ENCODE peak calls at places on chromosome 3, in ten cellular contexts. One of them, this sample, is unnamed.

GRCh38 chr3:51955175-51955892 is at the start of gene GPR62:
- DNase-seq in mammary epithelial cell: no peak
- DNase-seq in ELR: no peak
- DNase-seq in foreskin fibroblast: no peak
- DNase-seq in AG08395: no peak
- DNase-seq in MCF 10A: no peak
- DNase-seq in NCI-H69: peak
- DNase-seq in NCI-H460: no peak
- DNase-seq in cardiac fibroblast: no peak
- DNase-seq in glutamatergic neuron: no peak
- DNase-seq in this sample: peak

GRCh38 chr3:10744098-10744465 is 71.9 kb upstream of the SLC6A11 start:
- DNase-seq in ELR: peak
- DNase-seq in NCI-H69: peak
- DNase-seq in cardiac fibroblast: no peak
- DNase-seq in MCF 10A: peak
- DNase-seq in NCI-H460: peak
- DNase-seq in foreskin fibroblast: no peak
- DNase-seq in glutamatergic neuron: peak
- DNase-seq in mammary epithelial cell: no peak
- DNase-seq in AG08395: no peak
- DNase-seq in this sample: peak

GRCh38 chr3:13588971-13589370 is 40.0 kb downstream of the FBLN2 start:
- DNase-seq in glutamatergic neuron: no peak
- DNase-seq in foreskin fibroblast: no peak
- DNase-seq in mammary epithelial cell: no peak
- DNase-seq in NCI-H460: no peak
- DNase-seq in MCF 10A: no peak
- DNase-seq in cardiac fibroblast: no peak
- DNase-seq in ELR: no peak
- DNase-seq in AG08395: no peak
- DNase-seq in NCI-H69: no peak
- DNase-seq in this sample: no peak

GRCh38 chr3:101851072-101851471 is 1.8 kb downstream of the NFKBIZ start:
- DNase-seq in NCI-H460: no peak
- DNase-seq in foreskin fibroblast: no peak
- DNase-seq in cardiac fibroblast: no peak
- DNase-seq in AG08395: no peak
- DNase-seq in ELR: peak
- DNase-seq in MCF 10A: no peak
- DNase-seq in glutamatergic neuron: no peak
- DNase-seq in NCI-H69: no peak
- DNase-seq in mammary epithelial cell: no peak
- DNase-seq in this sample: no peak

GRCh38 chr3:133964547-133964946 is 65.2 kb downstream of the SLCO2A1 start:
- DNase-seq in MCF 10A: no peak
- DNase-seq in NCI-H460: no peak
- DNase-seq in glutamatergic neuron: no peak
- DNase-seq in ELR: peak
- DNase-seq in NCI-H69: peak
- DNase-seq in cardiac fibroblast: no peak
- DNase-seq in foreskin fibroblast: no peak
- DNase-seq in AG08395: no peak
- DNase-seq in mammary epithelial cell: peak
- DNase-seq in this sample: peak

GRCh38 chr3:193016437-193016887 is 98.8 kb upstream of the MB21D2 start:
- DNase-seq in MCF 10A: peak
- DNase-seq in NCI-H460: no peak
- DNase-seq in ELR: no peak
- DNase-seq in foreskin fibroblast: peak
- DNase-seq in mammary epithelial cell: peak
- DNase-seq in cardiac fibroblast: peak
- DNase-seq in AG08395: no peak
- DNase-seq in glutamatergic neuron: no peak
- DNase-seq in NCI-H69: peak
- DNase-seq in this sample: no peak

GRCh38 chr3:167084566-167084965 is 295.5 kb downstream of the ZBBX start:
- DNase-seq in ELR: no peak
- DNase-seq in AG08395: no peak
- DNase-seq in foreskin fibroblast: no peak
- DNase-seq in MCF 10A: no peak
- DNase-seq in glutamatergic neuron: no peak
- DNase-seq in mammary epithelial cell: no peak
- DNase-seq in NCI-H69: no peak
- DNase-seq in NCI-H460: no peak
- DNase-seq in cardiac fibroblast: no peak
- DNase-seq in this sample: peak

GRCh38 chr3:168116279-168116678 is 20.6 kb upstream of the GOLIM4 start:
- DNase-seq in foreskin fibroblast: no peak
- DNase-seq in cardiac fibroblast: peak
- DNase-seq in AG08395: peak
- DNase-seq in glutamatergic neuron: no peak
- DNase-seq in ELR: no peak
- DNase-seq in NCI-H460: no peak
- DNase-seq in mammary epithelial cell: peak
- DNase-seq in MCF 10A: no peak
- DNase-seq in NCI-H69: peak
- DNase-seq in this sample: no peak

GRCh38 chr3:184110316-184110725 is 13.5 kb downstream of the HTR3E start:
- DNase-seq in MCF 10A: peak
- DNase-seq in NCI-H460: no peak
- DNase-seq in foreskin fibroblast: peak
- DNase-seq in mammary epithelial cell: peak
- DNase-seq in AG08395: no peak
- DNase-seq in glutamatergic neuron: no peak
- DNase-seq in cardiac fibroblast: no peak
- DNase-seq in NCI-H69: no peak
- DNase-seq in ELR: peak
- DNase-seq in this sample: peak

GRCh38 chr3:135908225-135908624 is 57.3 kb upstream of the PPP2R3A start:
- DNase-seq in cardiac fibroblast: no peak
- DNase-seq in MCF 10A: peak
- DNase-seq in foreskin fibroblast: no peak
- DNase-seq in NCI-H460: no peak
- DNase-seq in NCI-H69: no peak
- DNase-seq in AG08395: no peak
- DNase-seq in mammary epithelial cell: peak
- DNase-seq in glutamatergic neuron: no peak
- DNase-seq in ELR: peak
- DNase-seq in this sample: no peak

GRCh38 chr3:42019953-42020260 is 58.0 kb upstream of the ULK4 start:
- DNase-seq in cardiac fibroblast: no peak
- DNase-seq in ELR: no peak
- DNase-seq in MCF 10A: no peak
- DNase-seq in mammary epithelial cell: no peak
- DNase-seq in foreskin fibroblast: no peak
- DNase-seq in NCI-H460: no peak
- DNase-seq in AG08395: no peak
- DNase-seq in NCI-H69: no peak
- DNase-seq in glutamatergic neuron: no peak
- DNase-seq in this sample: no peak

GRCh38 chr3:16452265-16452664 is 61.2 kb downstream of the RFTN1 start:
- DNase-seq in glutamatergic neuron: no peak
- DNase-seq in cardiac fibroblast: no peak
- DNase-seq in foreskin fibroblast: peak
- DNase-seq in NCI-H460: no peak
- DNase-seq in NCI-H69: no peak
- DNase-seq in AG08395: peak
- DNase-seq in mammary epithelial cell: peak
- DNase-seq in MCF 10A: peak
- DNase-seq in ELR: peak
- DNase-seq in this sample: no peak

GRCh38 chr3:139222100-139222657 is 121.6 kb upstream of the MRPS22 start:
- DNase-seq in mammary epithelial cell: no peak
- DNase-seq in glutamatergic neuron: no peak
- DNase-seq in foreskin fibroblast: no peak
- DNase-seq in cardiac fibroblast: no peak
- DNase-seq in AG08395: no peak
- DNase-seq in NCI-H460: no peak
- DNase-seq in MCF 10A: no peak
- DNase-seq in ELR: no peak
- DNase-seq in NCI-H69: peak
- DNase-seq in this sample: no peak

GRCh38 chr3:77039606-77040553 is at the start of gene ROBO2:
- DNase-seq in ELR: peak
- DNase-seq in NCI-H69: peak
- DNase-seq in glutamatergic neuron: peak
- DNase-seq in MCF 10A: no peak
- DNase-seq in mammary epithelial cell: peak
- DNase-seq in foreskin fibroblast: peak
- DNase-seq in NCI-H460: no peak
- DNase-seq in AG08395: peak
- DNase-seq in cardiac fibroblast: peak
- DNase-seq in this sample: peak

GRCh38 chr3:13634615-13635014 is 85.7 kb downstream of the FBLN2 start:
- DNase-seq in foreskin fibroblast: no peak
- DNase-seq in AG08395: no peak
- DNase-seq in glutamatergic neuron: no peak
- DNase-seq in mammary epithelial cell: no peak
- DNase-seq in NCI-H460: no peak
- DNase-seq in NCI-H69: no peak
- DNase-seq in ELR: no peak
- DNase-seq in MCF 10A: no peak
- DNase-seq in cardiac fibroblast: no peak
- DNase-seq in this sample: no peak

GRCh38 chr3:122907471-122907870 is 112.6 kb downstream of the SLC49A4 start:
- DNase-seq in cardiac fibroblast: no peak
- DNase-seq in NCI-H460: no peak
- DNase-seq in MCF 10A: no peak
- DNase-seq in AG08395: no peak
- DNase-seq in NCI-H69: no peak
- DNase-seq in glutamatergic neuron: no peak
- DNase-seq in ELR: no peak
- DNase-seq in foreskin fibroblast: no peak
- DNase-seq in mammary epithelial cell: no peak
- DNase-seq in this sample: no peak

GRCh38 chr3:84965141-84965540 is 6.4 kb downstream of the CADM2 start:
- DNase-seq in mammary epithelial cell: no peak
- DNase-seq in MCF 10A: peak
- DNase-seq in ELR: no peak
- DNase-seq in AG08395: no peak
- DNase-seq in glutamatergic neuron: peak
- DNase-seq in foreskin fibroblast: no peak
- DNase-seq in NCI-H460: peak
- DNase-seq in cardiac fibroblast: no peak
- DNase-seq in NCI-H69: peak
- DNase-seq in this sample: peak

GRCh38 chr3:185880600-185880999 is 55.8 kb upstream of the IGF2BP2 start:
- DNase-seq in NCI-H69: no peak
- DNase-seq in mammary epithelial cell: peak
- DNase-seq in foreskin fibroblast: peak
- DNase-seq in ELR: peak
- DNase-seq in glutamatergic neuron: no peak
- DNase-seq in AG08395: no peak
- DNase-seq in cardiac fibroblast: no peak
- DNase-seq in NCI-H460: no peak
- DNase-seq in MCF 10A: no peak
- DNase-seq in this sample: no peak

GRCh38 chr3:40845447-40845846 is 320.7 kb downstream of the ZNF621 start:
- DNase-seq in foreskin fibroblast: no peak
- DNase-seq in NCI-H460: no peak
- DNase-seq in glutamatergic neuron: no peak
- DNase-seq in AG08395: no peak
- DNase-seq in cardiac fibroblast: no peak
- DNase-seq in NCI-H69: no peak
- DNase-seq in MCF 10A: peak
- DNase-seq in mammary epithelial cell: peak
- DNase-seq in ELR: no peak
- DNase-seq in this sample: no peak

GRCh38 chr3:177343122-177343521 is 145.8 kb upstream of the TBL1XR1 start:
- DNase-seq in ELR: no peak
- DNase-seq in NCI-H460: no peak
- DNase-seq in foreskin fibroblast: no peak
- DNase-seq in MCF 10A: no peak
- DNase-seq in glutamatergic neuron: no peak
- DNase-seq in cardiac fibroblast: no peak
- DNase-seq in AG08395: no peak
- DNase-seq in NCI-H69: no peak
- DNase-seq in mammary epithelial cell: no peak
- DNase-seq in this sample: no peak

GRCh38 chr3:146542179-146542578 is 2.2 kb downstream of the PLSCR1 start:
- DNase-seq in NCI-H460: no peak
- DNase-seq in cardiac fibroblast: peak
- DNase-seq in foreskin fibroblast: peak
- DNase-seq in ELR: peak
- DNase-seq in MCF 10A: peak
- DNase-seq in glutamatergic neuron: no peak
- DNase-seq in NCI-H69: no peak
- DNase-seq in mammary epithelial cell: peak
- DNase-seq in AG08395: no peak
- DNase-seq in this sample: no peak

GRCh38 chr3:186099178-186099577 is 9.7 kb downstream of the ETV5 start:
- DNase-seq in cardiac fibroblast: peak
- DNase-seq in NCI-H460: no peak
- DNase-seq in foreskin fibroblast: peak
- DNase-seq in ELR: peak
- DNase-seq in AG08395: peak
- DNase-seq in mammary epithelial cell: peak
- DNase-seq in MCF 10A: peak
- DNase-seq in NCI-H69: peak
- DNase-seq in glutamatergic neuron: peak
- DNase-seq in this sample: peak

GRCh38 chr3:60081381-60082095 is 1031.7 kb upstream of the CFAP20DC start:
- DNase-seq in NCI-H69: no peak
- DNase-seq in foreskin fibroblast: no peak
- DNase-seq in NCI-H460: no peak
- DNase-seq in AG08395: no peak
- DNase-seq in glutamatergic neuron: no peak
- DNase-seq in mammary epithelial cell: no peak
- DNase-seq in ELR: no peak
- DNase-seq in cardiac fibroblast: no peak
- DNase-seq in MCF 10A: no peak
- DNase-seq in this sample: no peak